ENCODE peak calls at places on chromosomes 12 and 14, in four cellular contexts. V, S, N and P are unnamed samples.

GRCh38 chr14:103201801-103202200 is 78.5 kb downstream of the TNFAIP2 start:
- DNase-seq in V (no peak), S (no peak), N (no peak), P (no peak)

GRCh38 chr12:124867389-124867930 is 3.8 kb upstream of the SCARB1 start:
- DNase-seq in V (no peak), S (peak), N (no peak), P (peak)

GRCh38 chr12:15227004-15227679 is 5.9 kb upstream of the RERG start:
- DNase-seq in V (no peak), S (peak), N (no peak), P (peak)

GRCh38 chr14:71692496-71692895 is 239.7 kb upstream of the RGS6 start:
- DNase-seq in V (no peak), S (peak), N (no peak), P (no peak)

GRCh38 chr12:102811125-102811737 is 105.8 kb downstream of the PAH start:
- DNase-seq in V (no peak), S (no peak), N (peak), P (no peak)

GRCh38 chr12:121467638-121468403 is 67.9 kb downstream of the RNF34 start:
- DNase-seq in V (no peak), S (no peak), N (no peak), P (no peak)

GRCh38 chr14:78829274-78829673 is 659.1 kb downstream of the NRXN3 start:
- DNase-seq in V (no peak), S (no peak), N (no peak), P (no peak)

GRCh38 chr14:103056322-103057027 is 874 bp downstream of the CDC42BPB start:
- DNase-seq in V (peak), S (peak), N (no peak), P (peak)

GRCh38 chr12:88955541-88955940 is 375.3 kb upstream of the KITLG start:
- DNase-seq in V (no peak), S (no peak), N (no peak), P (no peak)

GRCh38 chr14:52235866-52236510 is 31.5 kb upstream of the PTGDR start:
- DNase-seq in V (no peak), S (no peak), N (no peak), P (no peak)

GRCh38 chr14:35855886-35856481 is 29.8 kb downstream of the BRMS1L start:
- DNase-seq in V (no peak), S (no peak), N (no peak), P (no peak)

GRCh38 chr12:78870539-78870938 is 6.0 kb downstream of the SYT1 start:
- DNase-seq in V (no peak), S (no peak), N (no peak), P (no peak)

GRCh38 chr14:54622189-54622958 is 55.4 kb downstream of the SAMD4A start:
- DNase-seq in V (no peak), S (no peak), N (no peak), P (no peak)

GRCh38 chr12:6177593-6178358 is 22.4 kb upstream of the CD9 start:
- DNase-seq in V (no peak), S (no peak), N (no peak), P (no peak)

GRCh38 chr12:123398177-123398916 is 14.4 kb downstream of the KMT5A start:
- DNase-seq in V (peak), S (peak), N (no peak), P (peak)

GRCh38 chr14:90726656-90727055 is 89.6 kb downstream of the TTC7B start:
- DNase-seq in V (no peak), S (peak), N (no peak), P (peak)

GRCh38 chr12:26239508-26240328 is 44.3 kb downstream of the SSPN start:
- DNase-seq in V (peak), S (peak), N (no peak), P (no peak)

GRCh38 chr14:96042218-96042930 is 3.2 kb downstream of the C14orf132 start:
- DNase-seq in V (no peak), S (peak), N (no peak), P (no peak)

GRCh38 chr14:55381561-55381960 is 30.1 kb downstream of the ATG14 start:
- DNase-seq in V (no peak), S (no peak), N (no peak), P (no peak)

GRCh38 chr12:46985816-46986215 is 93.6 kb upstream of the PCED1B start:
- DNase-seq in V (no peak), S (no peak), N (no peak), P (no peak)

DNA sequence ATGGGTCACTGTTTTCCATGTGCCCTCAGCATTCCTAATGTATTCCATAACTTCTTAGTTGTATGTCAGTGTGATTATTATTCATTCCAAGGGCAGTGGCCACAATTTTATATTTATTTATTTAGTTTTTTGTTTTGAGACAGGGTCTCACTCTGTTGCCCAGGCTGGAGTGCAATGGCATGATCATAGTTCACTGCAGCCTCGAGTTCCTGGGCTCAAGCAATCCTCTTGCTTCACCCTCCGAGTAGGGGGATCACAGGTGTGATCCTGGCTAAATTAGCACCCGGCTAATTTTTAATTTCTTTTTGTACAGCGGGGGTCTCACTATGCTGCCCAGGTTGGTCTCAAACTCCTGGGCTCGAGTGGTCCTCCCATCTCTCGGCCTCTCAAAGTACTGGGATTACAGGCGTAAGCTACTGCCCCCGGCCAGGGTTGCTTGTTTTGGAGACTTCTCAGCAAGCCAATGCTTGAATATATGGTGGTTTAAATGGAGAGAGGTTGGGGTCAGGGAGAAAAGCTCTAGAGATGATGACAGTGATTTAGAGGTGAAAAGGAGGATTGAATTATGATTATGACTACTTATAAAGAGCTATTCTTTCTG is 7.6 kb downstream of the GPRC5A start:
- DNase-seq in V (no peak), S (no peak), N (no peak), P (no peak)
- H3K27ac ChIP-seq in V (peak), S (peak), N (no peak), P (no peak)

DNA sequence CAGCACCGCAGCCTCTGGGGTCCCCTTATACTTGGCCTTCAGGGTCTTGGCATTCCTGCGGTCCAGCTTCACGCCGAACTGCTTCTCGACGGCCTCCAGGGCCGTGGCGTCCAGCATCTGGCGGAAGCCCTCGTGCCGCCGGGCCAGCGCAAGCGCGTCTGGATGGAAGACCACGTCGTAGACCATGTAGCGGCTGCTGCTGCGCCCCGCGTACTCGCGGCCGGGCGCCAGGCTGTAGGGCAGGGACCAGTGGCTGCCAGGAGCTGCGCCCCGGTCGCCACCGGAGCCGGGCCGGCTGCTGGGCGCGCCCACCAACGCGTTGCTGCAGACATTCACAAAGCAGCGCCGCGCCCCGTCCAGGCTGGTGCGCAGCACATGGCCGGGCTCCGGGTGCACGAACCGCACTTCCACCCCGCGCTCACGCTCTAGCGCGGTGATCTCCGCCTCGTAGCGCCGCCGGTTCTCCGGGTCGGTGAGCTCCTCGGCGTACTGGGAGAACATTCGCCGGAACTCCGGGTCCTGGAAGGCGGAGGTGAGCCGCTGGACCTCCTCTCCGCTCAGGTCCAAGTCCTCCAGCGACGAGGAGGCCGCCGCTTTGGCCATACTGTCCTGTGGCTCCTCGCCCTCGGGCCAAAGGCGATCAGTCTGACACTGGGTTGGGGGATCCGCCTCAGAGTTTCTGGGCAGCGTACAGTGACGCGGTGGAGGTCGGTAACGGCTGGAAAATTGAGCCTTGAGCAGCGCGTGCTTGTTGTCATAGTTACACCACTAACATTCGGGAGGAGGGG is at the start of gene DNAAF2:
- DNase-seq in V (peak), S (peak), N (no peak), P (peak)
- H3K27ac ChIP-seq in V (peak), S (peak), N (peak), P (peak)

DNA sequence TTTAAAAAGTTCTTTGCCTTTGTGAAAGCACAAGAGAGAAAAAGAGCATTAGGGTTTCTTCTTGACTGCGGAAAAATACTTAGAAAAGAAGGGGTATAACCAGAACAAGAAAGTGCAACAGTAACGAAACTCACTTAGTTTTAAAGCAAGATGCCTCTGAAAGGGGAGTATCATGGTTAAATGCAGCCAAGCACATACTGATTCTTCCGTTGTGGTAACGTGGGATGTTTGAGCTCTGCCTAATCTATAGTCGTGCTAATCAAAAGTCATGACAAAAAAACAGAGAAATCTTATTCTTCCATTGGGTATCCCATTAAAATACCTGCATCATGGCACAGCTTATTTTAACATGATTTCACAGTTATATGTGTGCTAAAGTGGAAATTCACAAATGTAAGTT is 187.8 kb upstream of the LRFN5 start:
- DNase-seq in V (no peak), S (no peak), N (no peak), P (no peak)
- H3K27ac ChIP-seq in V (no peak), S (no peak), N (no peak), P (no peak)

DNA sequence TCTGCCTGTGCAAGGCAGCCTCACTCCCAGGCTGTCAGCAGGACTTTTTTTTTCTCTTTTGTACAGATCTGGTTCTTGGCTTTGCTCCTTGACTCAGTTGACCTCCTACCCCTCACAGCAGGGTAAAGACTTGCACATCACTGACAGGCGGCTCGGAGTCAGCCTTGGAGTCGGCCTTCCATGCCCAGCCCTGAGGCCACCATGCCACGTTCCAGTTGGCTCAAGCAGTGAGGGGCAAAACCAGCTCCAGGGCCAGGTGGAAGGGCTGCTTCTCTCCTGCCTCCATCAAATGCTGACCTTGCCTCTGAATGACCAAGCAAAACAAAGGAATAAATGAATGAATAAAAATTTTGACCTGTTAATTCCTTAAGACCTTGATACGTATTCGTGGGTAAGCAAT is 27.6 kb downstream of the JAG2 start:
- DNase-seq in V (no peak), S (no peak), N (no peak), P (no peak)
- H3K27ac ChIP-seq in V (no peak), S (no peak), N (no peak), P (no peak)

GRCh38 chr14:97468220-97468619 is 671.0 kb downstream of the VRK1 start:
- DNase-seq in V (no peak), S (no peak), N (no peak), P (no peak)
- H3K27ac ChIP-seq in V (no peak), S (no peak), N (no peak), P (no peak)

DNA sequence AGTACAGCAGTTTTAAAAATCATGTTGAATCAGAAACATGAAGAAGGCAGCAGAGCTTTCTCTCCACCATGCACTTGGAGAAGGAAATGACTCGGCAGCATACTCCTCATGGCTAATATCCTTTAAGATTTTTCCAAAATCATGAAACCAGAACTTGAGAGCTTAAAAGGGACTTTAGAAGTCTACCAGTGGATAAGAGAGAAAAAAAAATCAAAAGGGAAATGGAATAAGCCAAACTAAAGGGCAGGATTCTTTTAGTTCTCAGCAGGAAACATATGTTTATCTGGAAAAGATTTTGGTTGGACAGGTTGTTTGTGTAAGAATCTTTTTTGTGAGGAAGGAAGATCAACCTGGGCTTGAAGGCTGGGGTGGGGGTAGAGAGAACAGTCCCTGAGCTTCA is 111.8 kb downstream of the PRKCH start:
- DNase-seq in V (no peak), S (peak), N (no peak), P (no peak)
- H3K27ac ChIP-seq in V (no peak), S (no peak), N (no peak), P (no peak)

GRCh38 chr12:32662665-32663064 is 16.4 kb upstream of the DNM1L start:
- DNase-seq in V (no peak), S (no peak), N (no peak), P (no peak)

GRCh38 chr12:32669584-32669983 is 9.5 kb upstream of the DNM1L start:
- DNase-seq in V (no peak), S (no peak), N (no peak), P (no peak)

GRCh38 chr12:32661706-32662105 is 17.4 kb upstream of the DNM1L start:
- DNase-seq in V (no peak), S (no peak), N (no peak), P (no peak)

GRCh38 chr12:32666018-32666417 is 13.1 kb upstream of the DNM1L start:
- DNase-seq in V (no peak), S (no peak), N (no peak), P (no peak)

DNA sequence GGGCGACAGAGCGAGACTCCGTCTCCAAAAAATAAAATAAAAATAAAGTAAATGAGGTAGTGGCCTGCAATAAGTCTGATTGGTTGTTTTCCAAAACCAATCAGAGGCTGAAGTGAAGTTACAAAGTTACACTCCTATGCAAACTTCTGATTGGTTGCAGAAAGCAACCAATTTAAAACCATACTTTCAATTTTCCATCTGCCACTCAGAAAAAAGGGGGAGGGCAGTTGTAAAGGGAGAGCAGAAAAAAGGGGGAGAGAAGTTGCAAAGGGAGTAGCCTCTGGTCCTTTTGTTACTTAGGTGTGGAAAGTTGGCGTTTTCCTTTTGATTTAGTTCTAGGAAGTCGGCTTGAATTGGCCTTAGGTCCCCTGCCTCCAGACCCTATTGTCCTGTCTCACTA is 12.6 kb upstream of the DNM1L start:
- DNase-seq in V (no peak), S (no peak), N (no peak), P (no peak)
- H3K27ac ChIP-seq in V (no peak), S (no peak), N (no peak), P (no peak)

DNA sequence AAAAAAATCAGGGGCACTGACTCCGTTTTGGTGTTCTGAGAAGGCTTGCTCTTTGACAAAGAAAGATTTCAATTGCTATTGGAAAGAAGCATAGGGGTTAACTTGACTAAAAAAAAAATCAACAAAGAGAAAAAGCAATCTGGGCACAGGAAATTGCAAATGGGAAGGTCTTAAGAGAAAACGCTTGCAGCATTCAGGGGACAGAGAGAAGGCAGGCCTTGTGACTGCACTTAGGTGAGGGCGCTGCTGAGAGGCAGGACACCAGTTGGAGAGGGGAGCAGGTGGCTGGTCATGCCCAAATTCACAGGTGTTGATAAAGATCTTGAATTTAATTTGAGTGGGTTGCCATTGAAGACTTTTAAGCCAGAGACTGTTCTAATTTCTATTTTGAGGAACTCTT is 4.2 kb downstream of the FAR2 start:
- DNase-seq in V (no peak), S (no peak), N (no peak), P (no peak)
- H3K27ac ChIP-seq in V (no peak), S (no peak), N (peak), P (no peak)

GRCh38 chr12:108731866-108732461 is 646 bp upstream of the CORO1C start:
- DNase-seq in V (peak), S (peak), N (peak), P (peak)
- H3K27ac ChIP-seq in V (peak), S (peak), N (peak), P (peak)